ENCODE peak calls at places on chromosomes 16 and 17, in nine cellular contexts. Z is activated CD4-positive, alpha-beta T cell treated with anti-CD3 and anti-CD28 coated beads, Interleukin-2, amount 50 U/mL, for 24 hours; M is KG1; L is GM04504; R is T-helper 2 cell; S is NCI-H1092; V is activated T-cell treated with anti-CD3 and anti-CD28 coated beads for 24 hours; B is NCI-H510A treated with DMSO at 0.1 percent for 48 hours; E is NCI-H187. D is an unnamed sample.

GRCh38 chr16:65062736-65063583 is 58.9 kb downstream of the CDH11 start:
- DNase-seq in Z (no peak), M (no peak), L (no peak), R (no peak), S (no peak), V (no peak), B (no peak), E (no peak), D (no peak)

GRCh38 chr16:76780556-76780955 is 410.4 kb upstream of the MON1B start:
- DNase-seq in Z (no peak), M (no peak), L (no peak), R (no peak), S (no peak), V (no peak), B (no peak), E (no peak), D (no peak)

GRCh38 chr17:81685108-81685507 is 1.3 kb downstream of the HGS start:
- DNase-seq in Z (peak; percentile 32), M (no peak), L (peak; percentile 45), R (no peak), S (no peak), V (peak; percentile 45), B (no peak), E (no peak), D (peak; percentile 40)

GRCh38 chr16:19167710-19168172 is 299 bp upstream of the SYT17 start:
- DNase-seq in Z (no peak), M (peak; percentile 10), L (no peak), R (no peak), S (peak; percentile 86), V (peak; percentile 20), B (peak; percentile 99), E (peak; percentile 16), D (no peak)

GRCh38 chr16:57667069-57667525 is 1.0 kb upstream of the ADGRG3 start:
- DNase-seq in Z (no peak), M (no peak), L (no peak), R (no peak), S (no peak), V (no peak), B (no peak), E (no peak), D (no peak)

GRCh38 chr16:15822957-15823356 is 33.9 kb downstream of the MYH11 start:
- DNase-seq in Z (no peak), M (no peak), L (no peak), R (no peak), S (no peak), V (no peak), B (no peak), E (no peak), D (no peak)

GRCh38 chr16:15515992-15516391 is 81.6 kb downstream of the BMERB1 start:
- DNase-seq in Z (no peak), M (no peak), L (no peak), R (no peak), S (no peak), V (no peak), B (no peak), E (no peak), D (no peak)

GRCh38 chr16:83843657-83844056 is 35.9 kb downstream of the HSBP1 start:
- DNase-seq in Z (no peak), M (no peak), L (no peak), R (no peak), S (no peak), V (no peak), B (no peak), E (no peak), D (no peak)

GRCh38 chr16:88941933-88942909 is 34.8 kb downstream of the CBFA2T3 start:
- DNase-seq in Z (peak; percentile 28), M (peak; percentile 50), L (no peak), R (peak; percentile 42), S (peak; percentile 51), V (peak; percentile 39), B (no peak), E (peak; percentile 19), D (peak; percentile 38)

GRCh38 chr17:42980766-42981397 is 517 bp downstream of the RUNDC1 start:
- DNase-seq in Z (peak; percentile 58), M (no peak), L (no peak), R (peak; percentile 47), S (peak; percentile 35), V (peak; percentile 55), B (peak; percentile 27), E (no peak), D (peak; percentile 64)

GRCh38 chr16:1096164-1097082 is at the start of gene C1QTNF8:
- DNase-seq in Z (no peak), M (no peak), L (no peak), R (no peak), S (no peak), V (no peak), B (no peak), E (no peak), D (no peak)

GRCh38 chr16:85750021-85750826 is 672 bp downstream of the C16orf74 start:
- DNase-seq in Z (no peak), M (no peak), L (no peak), R (no peak), S (no peak), V (no peak), B (no peak), E (no peak), D (no peak)

GRCh38 chr16:72400257-72401078 is 228.5 kb upstream of the PMFBP1 start:
- DNase-seq in Z (peak; percentile 9), M (peak; percentile 32), L (peak; percentile 19), R (no peak), S (peak; percentile 31), V (no peak), B (peak; percentile 27), E (no peak), D (no peak)

GRCh38 chr17:7444682-7445010 is 215 bp upstream of the CHRNB1 start:
- DNase-seq in Z (no peak), M (no peak), L (no peak), R (no peak), S (no peak), V (no peak), B (peak; percentile 11), E (no peak), D (no peak)

GRCh38 chr16:57165923-57166322 is 19.9 kb downstream of the PSME3IP1 start:
- DNase-seq in Z (no peak), M (no peak), L (no peak), R (no peak), S (no peak), V (no peak), B (no peak), E (no peak), D (no peak)

GRCh38 chr17:8312726-8313600 is 2.9 kb downstream of the ARHGEF15 start:
- DNase-seq in Z (no peak), M (no peak), L (no peak), R (no peak), S (no peak), V (no peak), B (no peak), E (no peak), D (no peak)

GRCh38 chr17:69404398-69404797 is 10.1 kb upstream of the MAP2K6 start:
- DNase-seq in Z (no peak), M (no peak), L (peak; percentile 17), R (no peak), S (no peak), V (no peak), B (no peak), E (no peak), D (no peak)

GRCh38 chr16:69194488-69194887 is 7.5 kb downstream of the SNTB2 start:
- DNase-seq in Z (no peak), M (no peak), L (no peak), R (no peak), S (no peak), V (no peak), B (no peak), E (no peak), D (no peak)

D was measured in naive thymus-derived CD4-positive, alpha-beta T cell.